ENCODE peak calls at places on chromosomes 1 and 21, in ten cellular contexts. D is heart left ventricle; F is MM.1S; A is GM12865; M is Calu3; S is HTR-8/SVneo; V is iris pigment epithelial cell; W is NCI-H345; Q is AG04450; J is T-helper 2 cell treated with Interferon-gamma antibody and Interleukin-4, amounts not matched to agents 5 μg/mL and 100 μg/mL, for 36 hours. I is an unnamed sample.

GRCh38 chr1:198399452-198399851 is 141.0 kb downstream of the ATP6V1G3 start:
- DNase-seq in D (no peak), F (no peak), A (no peak), M (no peak), S (no peak), V (no peak), W (no peak), Q (no peak), J (no peak), I (no peak)

GRCh38 chr1:165900576-165901380 is 73.4 kb downstream of the UCK2 start:
- DNase-seq in D (no peak), F (no peak), A (no peak), M (no peak), S (no peak), V (peak; percentile 32), W (no peak), Q (no peak), J (no peak), I (peak; percentile 36)

GRCh38 chr1:17984510-17985085 is 123.0 kb upstream of the IGSF21 start:
- DNase-seq in D (no peak), F (peak; percentile 10), A (peak; percentile 48), M (peak; percentile 3), S (no peak), V (no peak), W (peak; percentile 10), Q (no peak), J (no peak), I (no peak)

GRCh38 chr1:234647758-234648157 is 37.8 kb upstream of the IRF2BP2 start:
- DNase-seq in D (no peak), F (no peak), A (peak; percentile 23), M (no peak), S (no peak), V (no peak), W (no peak), Q (no peak), J (no peak), I (no peak)

GRCh38 chr1:152347116-152347728 is 12.6 kb downstream of the FLG2 start:
- DNase-seq in D (no peak), F (peak; percentile 85), A (peak; percentile 69), M (peak; percentile 75), S (peak; percentile 20), V (peak; percentile 55), W (peak; percentile 56), Q (peak; percentile 3), J (peak; percentile 6), I (no peak)

GRCh38 chr1:43708006-43708412 is 673 bp downstream of the ST3GAL3 start:
- DNase-seq in D (no peak), F (no peak), A (no peak), M (no peak), S (no peak), V (peak; percentile 62), W (no peak), Q (no peak), J (no peak), I (no peak)

GRCh38 chr21:34667761-34668160 is 1.0 kb upstream of the CLIC6 start:
- DNase-seq in D (no peak), F (no peak), A (no peak), M (no peak), S (no peak), V (no peak), W (no peak), Q (no peak), J (no peak), I (no peak)

GRCh38 chr1:22808186-22808845 is 97.7 kb downstream of the EPHB2 start:
- DNase-seq in D (no peak), F (no peak), A (no peak), M (no peak), S (no peak), V (peak; percentile 65), W (no peak), Q (peak; percentile 52), J (no peak), I (peak; percentile 46)

GRCh38 chr21:41366522-41367151 is 4.8 kb downstream of the MX2 start:
- DNase-seq in D (peak; percentile 67), F (no peak), A (peak; percentile 83), M (peak; percentile 76), S (peak; percentile 69), V (peak; percentile 68), W (peak; percentile 5), Q (peak; percentile 6), J (no peak), I (no peak)

GRCh38 chr1:55146781-55147180 is 68.4 kb downstream of the USP24 start:
- DNase-seq in D (no peak), F (no peak), A (no peak), M (no peak), S (no peak), V (peak; percentile 33), W (no peak), Q (no peak), J (no peak), I (no peak)

GRCh38 chr1:28110555-28110954 is 22.1 kb upstream of the EYA3 start:
- DNase-seq in D (no peak), F (no peak), A (no peak), M (no peak), S (no peak), V (no peak), W (no peak), Q (no peak), J (no peak), I (no peak)

GRCh38 chr1:117087686-117088085 is 27.6 kb downstream of the TTF2 start:
- DNase-seq in D (no peak), F (no peak), A (no peak), M (no peak), S (no peak), V (no peak), W (no peak), Q (no peak), J (no peak), I (no peak)

GRCh38 chr1:37602750-37603694 is 7.3 kb upstream of the GNL2 start:
- DNase-seq in D (no peak), F (peak; percentile 64), A (peak; percentile 57), M (peak; percentile 40), S (peak; percentile 35), V (peak; percentile 29), W (peak; percentile 58), Q (no peak), J (no peak), I (no peak)

GRCh38 chr1:21547876-21548275 is 38.7 kb downstream of the ALPL start:
- DNase-seq in D (no peak), F (no peak), A (no peak), M (no peak), S (no peak), V (no peak), W (no peak), Q (no peak), J (no peak), I (no peak)

GRCh38 chr1:65165269-65166002 is 17.4 kb downstream of the AK4 start:
- DNase-seq in D (no peak), F (no peak), A (peak; percentile 66), M (no peak), S (no peak), V (no peak), W (no peak), Q (no peak), J (no peak), I (no peak)

GRCh38 chr1:161092621-161093028 is 3.3 kb upstream of the NECTIN4 start:
- DNase-seq in D (no peak), F (no peak), A (peak; percentile 32), M (peak; percentile 67), S (peak; percentile 24), V (peak; percentile 66), W (no peak), Q (no peak), J (peak; percentile 54), I (no peak)

GRCh38 chr1:238063454-238063853 is 172.7 kb upstream of the ZP4 start:
- DNase-seq in D (no peak), F (no peak), A (peak; percentile 62), M (peak; percentile 86), S (peak; percentile 20), V (peak; percentile 65), W (no peak), Q (no peak), J (no peak), I (no peak)

GRCh38 chr1:32494196-32494595 is 29.3 kb downstream of the ZBTB8B start:
- DNase-seq in D (no peak), F (no peak), A (peak; percentile 43), M (no peak), S (no peak), V (peak; percentile 47), W (no peak), Q (no peak), J (no peak), I (no peak)

GRCh38 chr1:154716012-154716411 is 108.0 kb upstream of the ADAR start:
- DNase-seq in D (no peak), F (no peak), A (no peak), M (no peak), S (no peak), V (no peak), W (no peak), Q (no peak), J (no peak), I (no peak)

GRCh38 chr1:111743679-111744101 is 4.5 kb upstream of the INKA2 start:
- DNase-seq in D (peak; percentile 48), F (no peak), A (no peak), M (no peak), S (no peak), V (peak; percentile 34), W (no peak), Q (no peak), J (no peak), I (no peak)

GRCh38 chr1:24775901-24776300 is 30.7 kb downstream of the CLIC4 start:
- DNase-seq in D (no peak), F (no peak), A (no peak), M (no peak), S (no peak), V (no peak), W (no peak), Q (no peak), J (no peak), I (no peak)

GRCh38 chr1:154423303-154423987 is 18.3 kb downstream of the IL6R start:
- DNase-seq in D (no peak), F (no peak), A (no peak), M (no peak), S (no peak), V (peak; percentile 47), W (no peak), Q (no peak), J (no peak), I (no peak)

GRCh38 chr1:5739561-5740078 is 252.6 kb downstream of the NPHP4 start:
- DNase-seq in D (no peak), F (no peak), A (no peak), M (no peak), S (no peak), V (no peak), W (no peak), Q (no peak), J (no peak), I (no peak)

GRCh38 chr1:88935522-88936222 is 44.3 kb upstream of the GTF2B start:
- DNase-seq in D (no peak), F (peak; percentile 47), A (peak; percentile 35), M (peak; percentile 10), S (peak; percentile 26), V (peak; percentile 39), W (peak; percentile 66), Q (peak; percentile 8), J (no peak), I (no peak)

I was measured in tibial artery.